ENCODE peak calls at places on chromosomes 2 and 18, in six cellular contexts. One of them, this sample, is unnamed. For H3K4me1, the result is how much of the 10 kb centered on the place peaks cover.

GRCh38 chr2:187617925-187618324 is 63.7 kb upstream of the TFPI start:
- DNase-seq in heart right ventricle: no peak
- DNase-seq in testis: no peak
- DNase-seq in heart left ventricle: no peak
- DNase-seq in A549: no peak
- DNase-seq in CD8-positive, alpha-beta T cell: no peak
- DNase-seq in this sample: no peak

GRCh38 chr18:8601277-8602032 is 7.8 kb upstream of the RAB12 start:
- DNase-seq in A549: no peak
- DNase-seq in heart left ventricle: no peak
- DNase-seq in CD8-positive, alpha-beta T cell: no peak
- DNase-seq in heart right ventricle: no peak
- DNase-seq in testis: no peak
- DNase-seq in this sample: no peak

GRCh38 chr2:205657579-205657978 is 24.7 kb upstream of the NRP2 start:
- DNase-seq in heart left ventricle: no peak
- DNase-seq in testis: peak
- DNase-seq in CD8-positive, alpha-beta T cell: no peak
- DNase-seq in A549: no peak
- DNase-seq in heart right ventricle: no peak
- DNase-seq in this sample: no peak

GRCh38 chr2:233464531-233465240 is 101.9 kb downstream of the USP40 start:
- DNase-seq in CD8-positive, alpha-beta T cell: no peak
- DNase-seq in heart left ventricle: no peak
- DNase-seq in testis: no peak
- DNase-seq in A549: no peak
- DNase-seq in heart right ventricle: no peak
- DNase-seq in this sample: no peak

GRCh38 chr2:232781765-232782164 is 5.4 kb upstream of the KCNJ13 start:
- DNase-seq in heart right ventricle: no peak
- DNase-seq in CD8-positive, alpha-beta T cell: no peak
- DNase-seq in testis: no peak
- DNase-seq in A549: peak
- DNase-seq in heart left ventricle: no peak
- DNase-seq in this sample: peak

GRCh38 chr2:14451312-14451711 is 181.2 kb upstream of the LRATD1 start:
- DNase-seq in testis: no peak
- DNase-seq in A549: no peak
- DNase-seq in heart right ventricle: no peak
- DNase-seq in CD8-positive, alpha-beta T cell: no peak
- DNase-seq in heart left ventricle: no peak
- DNase-seq in this sample: no peak

GRCh38 chr18:48290162-48290926 is 118.8 kb downstream of the ZBTB7C start:
- DNase-seq in A549: no peak
- DNase-seq in heart left ventricle: no peak
- DNase-seq in testis: peak
- DNase-seq in CD8-positive, alpha-beta T cell: no peak
- DNase-seq in heart right ventricle: no peak
- DNase-seq in this sample: no peak

GRCh38 chr2:9675369-9676351 is 44.9 kb upstream of the YWHAQ start:
- DNase-seq in heart right ventricle: no peak
- DNase-seq in testis: no peak
- DNase-seq in CD8-positive, alpha-beta T cell: no peak
- DNase-seq in A549: peak
- DNase-seq in heart left ventricle: no peak
- DNase-seq in this sample: no peak

GRCh38 chr2:54628418-54628817 is 95.0 kb upstream of the EML6 start:
- DNase-seq in testis: no peak
- DNase-seq in heart right ventricle: no peak
- DNase-seq in A549: no peak
- DNase-seq in CD8-positive, alpha-beta T cell: no peak
- DNase-seq in heart left ventricle: no peak
- DNase-seq in this sample: no peak

GRCh38 chr2:231662028-231662810 is 46.1 kb upstream of the PTMA start:
- DNase-seq in heart right ventricle: peak
- DNase-seq in testis: peak
- DNase-seq in heart left ventricle: peak
- DNase-seq in CD8-positive, alpha-beta T cell: peak
- DNase-seq in A549: peak
- DNase-seq in this sample: peak

GRCh38 chr2:110735366-110735765 is 3.0 kb downstream of the ACOXL start:
- DNase-seq in A549: no peak
- DNase-seq in heart right ventricle: no peak
- DNase-seq in CD8-positive, alpha-beta T cell: no peak
- DNase-seq in testis: no peak
- DNase-seq in heart left ventricle: no peak
- DNase-seq in this sample: no peak

GRCh38 chr2:3459185-3460015 is 59.9 kb downstream of the ADI1 start:
- DNase-seq in A549: no peak
- DNase-seq in testis: peak
- DNase-seq in CD8-positive, alpha-beta T cell: no peak
- DNase-seq in heart left ventricle: peak
- DNase-seq in heart right ventricle: peak
- DNase-seq in this sample: no peak

GRCh38 chr2:174259981-174260380 is 11.6 kb upstream of the OLA1 start:
- DNase-seq in heart left ventricle: no peak
- DNase-seq in A549: no peak
- DNase-seq in CD8-positive, alpha-beta T cell: no peak
- DNase-seq in testis: no peak
- DNase-seq in heart right ventricle: no peak
- DNase-seq in this sample: no peak

GRCh38 chr2:136156411-136156810 is 38.5 kb upstream of the CXCR4 start:
- DNase-seq in heart right ventricle: no peak
- DNase-seq in CD8-positive, alpha-beta T cell: no peak
- DNase-seq in testis: no peak
- DNase-seq in heart left ventricle: no peak
- DNase-seq in A549: no peak
- DNase-seq in this sample: no peak

GRCh38 chr2:131105950-131106801 is 1.0 kb downstream of the PLEKHB2 start:
- DNase-seq in testis: peak
- DNase-seq in heart left ventricle: no peak
- DNase-seq in A549: peak
- DNase-seq in heart right ventricle: peak
- DNase-seq in CD8-positive, alpha-beta T cell: no peak
- DNase-seq in this sample: no peak

GRCh38 chr2:73063909-73064875 is 7.3 kb downstream of the SFXN5 start:
- DNase-seq in heart right ventricle: no peak
- DNase-seq in CD8-positive, alpha-beta T cell: no peak
- DNase-seq in heart left ventricle: no peak
- DNase-seq in A549: peak
- DNase-seq in testis: no peak
- DNase-seq in this sample: peak

GRCh38 chr18:77323640-77324370 is 74.2 kb downstream of the GALR1 start:
- DNase-seq in A549: no peak
- DNase-seq in heart right ventricle: peak
- DNase-seq in CD8-positive, alpha-beta T cell: no peak
- DNase-seq in testis: no peak
- DNase-seq in heart left ventricle: no peak
- DNase-seq in this sample: no peak

GRCh38 chr2:190355968-190356657 is 12.7 kb downstream of the INPP1 start:
- DNase-seq in CD8-positive, alpha-beta T cell: no peak
- DNase-seq in heart right ventricle: no peak
- DNase-seq in A549: no peak
- DNase-seq in testis: no peak
- DNase-seq in heart left ventricle: no peak
- DNase-seq in this sample: no peak

GRCh38 chr2:190352668-190353536 is 9.5 kb downstream of the INPP1 start:
- DNase-seq in testis: no peak
- DNase-seq in A549: no peak
- DNase-seq in heart right ventricle: no peak
- DNase-seq in heart left ventricle: no peak
- DNase-seq in CD8-positive, alpha-beta T cell: no peak
- DNase-seq in this sample: no peak

GRCh38 chr2:190351955-190352354 is 8.6 kb downstream of the INPP1 start:
- DNase-seq in A549: no peak
- DNase-seq in heart left ventricle: no peak
- DNase-seq in heart right ventricle: no peak
- DNase-seq in testis: no peak
- DNase-seq in CD8-positive, alpha-beta T cell: no peak
- DNase-seq in this sample: no peak

GRCh38 chr2:190353537-190353899 is 10.1 kb downstream of the INPP1 start:
- DNase-seq in testis: no peak
- DNase-seq in CD8-positive, alpha-beta T cell: no peak
- DNase-seq in heart left ventricle: no peak
- DNase-seq in heart right ventricle: no peak
- DNase-seq in A549: no peak
- DNase-seq in this sample: no peak

DNA sequence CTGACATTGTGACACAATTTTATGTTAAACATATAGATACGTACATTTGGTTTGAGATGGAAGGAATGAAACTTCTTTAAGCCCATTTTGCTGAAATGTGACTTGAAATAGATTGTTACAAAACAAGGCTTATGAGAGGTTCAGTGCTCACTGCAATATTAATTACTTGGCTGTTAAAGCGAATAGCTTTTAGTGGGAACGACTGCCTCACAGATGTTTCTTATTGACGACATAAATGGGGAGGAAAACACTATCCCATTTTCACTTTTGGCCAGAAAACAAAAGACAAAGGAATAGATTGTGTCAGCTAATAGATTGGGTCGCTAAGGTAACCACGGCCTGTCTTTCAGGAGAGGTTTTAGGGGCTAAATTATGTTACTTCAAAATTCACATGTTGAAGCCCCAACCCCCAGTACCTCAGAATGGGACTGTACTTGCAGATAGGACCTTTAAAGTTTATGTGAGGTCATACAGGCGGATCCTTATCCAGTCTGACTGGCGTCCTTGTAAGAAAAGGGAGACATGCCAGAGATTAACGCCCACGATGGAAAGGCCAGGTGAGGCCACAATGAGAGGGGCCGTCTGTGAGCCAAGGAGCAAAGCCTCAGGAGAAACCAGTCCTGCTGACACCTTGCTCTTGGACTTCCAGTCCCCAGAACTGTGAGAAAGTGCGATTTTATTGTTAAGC is 10.8 kb downstream of the INPP1 start:
- DNase-seq in testis: no peak
- DNase-seq in CD8-positive, alpha-beta T cell: no peak
- DNase-seq in heart left ventricle: no peak
- DNase-seq in heart right ventricle: peak
- DNase-seq in A549: no peak
- DNase-seq in this sample: no peak
- H3K4me1 ChIP-seq in testis: under half
- H3K4me1 ChIP-seq in CD8-positive, alpha-beta T cell: under half
- H3K4me1 ChIP-seq in heart left ventricle: under half
- H3K4me1 ChIP-seq in heart right ventricle: under half
- H3K4me1 ChIP-seq in A549: under half
- H3K4me1 ChIP-seq in this sample: under half

DNA sequence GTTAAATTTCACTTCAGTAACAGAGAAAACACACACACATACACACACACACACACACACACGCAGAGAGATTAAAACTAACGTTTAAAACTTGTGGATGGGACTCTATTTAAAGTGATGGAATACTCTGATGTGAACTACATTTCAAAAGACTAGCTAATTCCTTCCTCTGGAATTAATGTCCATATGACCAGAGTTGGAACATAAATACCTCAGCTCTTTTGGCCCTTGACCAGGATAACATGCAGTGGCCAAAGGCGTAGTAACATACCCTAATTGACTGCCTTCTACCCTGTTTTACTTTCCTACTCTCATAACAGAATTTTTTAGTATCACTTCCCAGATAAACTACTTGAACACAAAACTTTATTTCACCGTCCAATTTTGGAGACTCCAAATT is 671.3 kb upstream of the CHAC2 start:
- DNase-seq in heart left ventricle: no peak
- DNase-seq in A549: no peak
- DNase-seq in testis: no peak
- DNase-seq in CD8-positive, alpha-beta T cell: no peak
- DNase-seq in heart right ventricle: no peak
- DNase-seq in this sample: no peak
- H3K4me3 ChIP-seq in heart left ventricle: no peak
- H3K4me3 ChIP-seq in A549: no peak
- H3K4me3 ChIP-seq in testis: no peak
- H3K4me3 ChIP-seq in CD8-positive, alpha-beta T cell: no peak
- H3K4me3 ChIP-seq in heart right ventricle: no peak
- H3K4me3 ChIP-seq in this sample: no peak

DNA sequence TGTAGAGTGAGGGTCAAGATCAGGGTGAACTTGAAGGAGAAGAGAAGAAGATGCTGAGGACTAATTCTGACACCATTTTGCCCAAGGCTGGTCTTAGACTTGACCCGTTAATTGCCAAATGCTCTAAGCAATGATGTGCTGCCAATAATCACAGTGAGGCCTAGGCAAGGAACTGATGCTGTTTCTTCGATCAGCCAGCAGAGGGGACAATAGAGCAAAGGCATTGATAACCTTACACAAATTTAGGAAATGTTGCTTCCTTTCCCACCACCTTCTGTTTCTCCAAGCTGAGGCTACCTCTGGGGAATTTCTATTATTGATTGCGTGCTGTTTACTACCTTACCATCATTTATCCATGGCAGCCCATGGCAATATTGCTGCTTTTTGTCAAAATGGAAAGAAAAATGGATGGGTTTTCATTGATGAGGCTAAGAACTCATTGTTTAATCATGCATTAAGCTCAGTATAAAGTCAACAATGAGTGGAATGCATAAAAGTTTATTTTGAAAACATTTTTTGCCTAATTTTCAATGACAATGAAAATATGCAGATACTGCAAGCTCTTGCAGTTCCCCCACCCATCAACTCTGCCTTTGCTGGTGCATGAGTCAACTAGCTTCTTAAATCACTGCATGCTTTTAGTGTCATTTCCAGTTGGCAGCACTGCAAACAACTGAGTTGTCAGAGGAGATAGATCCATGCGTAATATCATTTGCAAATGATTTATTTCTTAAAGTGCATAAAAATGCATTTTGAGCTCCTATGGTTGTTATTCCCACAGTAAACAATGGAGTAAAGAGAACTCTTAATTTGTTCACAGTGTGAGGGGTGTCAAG is 116.4 kb upstream of the NYAP2 start:
- DNase-seq in heart left ventricle: no peak
- DNase-seq in heart right ventricle: no peak
- DNase-seq in CD8-positive, alpha-beta T cell: no peak
- DNase-seq in testis: peak
- DNase-seq in A549: peak
- DNase-seq in this sample: peak
- TF ChIP-seq CTCF in heart left ventricle: peak
- TF ChIP-seq CTCF in heart right ventricle: no peak
- TF ChIP-seq CTCF in CD8-positive, alpha-beta T cell: peak
- TF ChIP-seq CTCF in testis: peak
- TF ChIP-seq CTCF in A549: peak
- TF ChIP-seq CTCF in this sample: peak

DNA sequence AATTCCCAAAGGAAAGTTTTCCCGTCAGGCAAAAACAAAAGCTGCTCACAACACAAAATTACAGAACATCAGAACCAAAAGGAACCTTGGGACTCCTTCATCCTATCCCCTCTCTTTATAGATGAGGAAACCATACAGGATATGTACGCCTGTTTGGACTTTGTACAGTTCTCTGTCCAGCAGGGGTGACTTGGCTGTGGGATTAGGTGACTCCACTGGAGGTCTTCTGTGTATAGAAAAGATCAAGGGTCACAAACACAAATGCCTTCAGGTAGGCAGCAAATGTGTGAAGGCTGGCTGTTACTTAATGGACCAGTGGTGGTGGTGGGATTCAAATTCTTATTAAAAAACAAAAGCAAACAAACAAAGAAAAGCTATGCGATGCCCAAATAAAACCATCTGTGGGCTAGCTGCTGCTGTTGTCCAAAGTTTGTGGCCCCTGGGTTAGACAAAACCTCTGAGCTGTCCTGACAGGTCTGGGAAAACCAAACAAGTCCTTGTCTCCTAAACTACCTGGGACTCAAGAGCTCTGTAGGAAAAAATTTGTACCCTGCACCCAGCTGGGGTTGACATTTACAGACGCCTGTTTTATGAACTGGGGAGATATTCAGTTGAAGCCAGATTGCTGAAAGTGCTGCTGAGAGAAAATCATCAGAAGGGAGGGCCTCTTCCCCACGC is 1.3 kb upstream of the CEP68 start:
- DNase-seq in testis: no peak
- DNase-seq in heart left ventricle: no peak
- DNase-seq in heart right ventricle: no peak
- DNase-seq in A549: no peak
- DNase-seq in CD8-positive, alpha-beta T cell: no peak
- DNase-seq in this sample: no peak
- H3K4me1 ChIP-seq in testis: under half
- H3K4me1 ChIP-seq in heart left ventricle: under half
- H3K4me1 ChIP-seq in heart right ventricle: under half
- H3K4me1 ChIP-seq in A549: under half
- H3K4me1 ChIP-seq in CD8-positive, alpha-beta T cell: half or more
- H3K4me1 ChIP-seq in this sample: under half

This sample was measured in Panc1.